ENCODE peak calls at places on chromosomes 1 and 21, in ten cellular contexts. C is iris pigment epithelial cell, U is glutamatergic neuron, V is EL, X is HCEC 1CT, Z is nucleus accumbens, A is GM12865, K is transverse colon, F is NCI-H2029, M is LHCN-M2. S is an unnamed sample.

GRCh38 chr21:45487891-45488600 is 54.2 kb downstream of the SLC19A1 start:
- DNase-seq in A (no peak), C (no peak), Z (no peak), X (no peak), F (no peak), V (no peak), U (no peak), M (no peak), K (no peak), S (no peak)

GRCh38 chr1:85343612-85344255 is 67.3 kb upstream of the BCL10 start:
- DNase-seq in C (peak; percentile 85), K (no peak), F (no peak), M (peak; percentile 63), V (peak; percentile 86), X (peak; percentile 77), Z (no peak), A (no peak), U (no peak), S (no peak)

GRCh38 chr1:174408142-174408541 is 39.6 kb upstream of the GPR52 start:
- DNase-seq in V (no peak), X (no peak), F (no peak), M (no peak), K (no peak), A (no peak), Z (no peak), C (no peak), U (no peak), S (no peak)

GRCh38 chr1:186486061-186486460 is 25.1 kb upstream of the PDC start:
- DNase-seq in U (no peak), K (no peak), M (no peak), X (no peak), Z (no peak), A (no peak), F (no peak), C (no peak), V (no peak), S (no peak)

GRCh38 chr1:180343931-180344406 is 113.9 kb downstream of the LHX4 start:
- DNase-seq in F (peak; percentile 65), K (peak; percentile 82), X (no peak), U (no peak), M (peak; percentile 61), A (peak; percentile 60), Z (no peak), C (peak; percentile 62), V (peak; percentile 23), S (no peak)

GRCh38 chr1:109027841-109028240 is 14.1 kb downstream of the WDR47 start:
- DNase-seq in M (no peak), A (no peak), V (no peak), U (no peak), K (no peak), X (no peak), Z (no peak), C (no peak), F (no peak), S (no peak)

GRCh38 chr1:156781585-156782186 is 14.4 kb downstream of the PRCC start:
- DNase-seq in M (peak; percentile 96), V (peak; percentile 63), X (peak; percentile 59), C (peak; percentile 78), A (no peak), F (no peak), K (no peak), Z (no peak), U (no peak), S (no peak)

GRCh38 chr1:181469829-181470228 is 13.5 kb upstream of the CACNA1E start:
- DNase-seq in A (no peak), C (peak; percentile 85), V (peak; percentile 71), U (no peak), Z (no peak), X (peak; percentile 28), M (peak; percentile 31), F (no peak), K (no peak), S (no peak)

GRCh38 chr1:212975607-212975918 is 25.2 kb downstream of the VASH2 start:
- DNase-seq in A (no peak), U (no peak), C (no peak), X (no peak), M (no peak), F (no peak), K (no peak), Z (no peak), V (peak; percentile 59), S (no peak)

GRCh38 chr1:10685851-10686403 is 110.5 kb downstream of the CASZ1 start:
- DNase-seq in X (no peak), F (no peak), U (no peak), A (no peak), K (no peak), Z (no peak), M (no peak), V (no peak), C (peak; percentile 47), S (no peak)

GRCh38 chr21:45522986-45523385 is 19.3 kb downstream of the SLC19A1 start:
- DNase-seq in M (no peak), U (no peak), C (no peak), V (no peak), Z (no peak), X (no peak), A (no peak), F (no peak), K (peak; percentile 1), S (no peak)

GRCh38 chr1:80358141-80358540 is 1351.6 kb upstream of the ADGRL4 start:
- DNase-seq in C (peak; percentile 10), K (no peak), F (no peak), M (peak; percentile 22), U (no peak), V (peak; percentile 18), Z (no peak), A (no peak), X (peak; percentile 35), S (no peak)

GRCh38 chr1:160116277-160117147 is 953 bp downstream of the ATP1A2 start:
- DNase-seq in C (peak; percentile 30), Z (no peak), M (peak; percentile 58), X (peak; percentile 46), U (no peak), A (no peak), K (no peak), V (no peak), F (no peak), S (no peak)